ENCODE peak calls at places on chromosome 4, in nine cellular contexts. One of them, this sample, is unnamed.

GRCh38 chr4:146959692-146960091 is 14.0 kb upstream of the TTC29 start:
- DNase-seq in activated gamma-delta T cell treated with Interleukin-2 at 50 U/mL for 16 hours: no peak
- DNase-seq in stimulated activated naive CD4-positive, alpha-beta T cell: no peak
- DNase-seq in AG04450: no peak
- DNase-seq in progenitor cell of endocrine pancreas: no peak
- DNase-seq in stimulated activated CD4-positive, alpha-beta T cell treated with anti-CD3 and anti-CD28 coated beads, Interleukin-12 subunit alpha, Interleukin-12 subunit beta, amount 100 ng/mL, for 4 hours: no peak
- DNase-seq in GM10248: no peak
- DNase-seq in adipocyte: peak; percentile 45
- DNase-seq in midbrain: no peak
- DNase-seq in this sample: no peak

GRCh38 chr4:168569066-168569908 is 72.4 kb downstream of the PALLD start:
- DNase-seq in activated gamma-delta T cell treated with Interleukin-2 at 50 U/mL for 16 hours: no peak
- DNase-seq in stimulated activated naive CD4-positive, alpha-beta T cell: no peak
- DNase-seq in AG04450: no peak
- DNase-seq in progenitor cell of endocrine pancreas: no peak
- DNase-seq in stimulated activated CD4-positive, alpha-beta T cell treated with anti-CD3 and anti-CD28 coated beads, Interleukin-12 subunit alpha, Interleukin-12 subunit beta, amount 100 ng/mL, for 4 hours: no peak
- DNase-seq in GM10248: no peak
- DNase-seq in adipocyte: no peak
- DNase-seq in midbrain: no peak
- DNase-seq in this sample: no peak

GRCh38 chr4:108213723-108214122 is 45.0 kb upstream of the LEF1 start:
- DNase-seq in activated gamma-delta T cell treated with Interleukin-2 at 50 U/mL for 16 hours: no peak
- DNase-seq in stimulated activated naive CD4-positive, alpha-beta T cell: no peak
- DNase-seq in AG04450: no peak
- DNase-seq in progenitor cell of endocrine pancreas: no peak
- DNase-seq in stimulated activated CD4-positive, alpha-beta T cell treated with anti-CD3 and anti-CD28 coated beads, Interleukin-12 subunit alpha, Interleukin-12 subunit beta, amount 100 ng/mL, for 4 hours: no peak
- DNase-seq in GM10248: no peak
- DNase-seq in adipocyte: no peak
- DNase-seq in midbrain: no peak
- DNase-seq in this sample: no peak

GRCh38 chr4:1458581-1458980 is 52.3 kb upstream of the NKX1-1 start:
- DNase-seq in activated gamma-delta T cell treated with Interleukin-2 at 50 U/mL for 16 hours: no peak
- DNase-seq in stimulated activated naive CD4-positive, alpha-beta T cell: no peak
- DNase-seq in AG04450: no peak
- DNase-seq in progenitor cell of endocrine pancreas: no peak
- DNase-seq in stimulated activated CD4-positive, alpha-beta T cell treated with anti-CD3 and anti-CD28 coated beads, Interleukin-12 subunit alpha, Interleukin-12 subunit beta, amount 100 ng/mL, for 4 hours: no peak
- DNase-seq in GM10248: no peak
- DNase-seq in adipocyte: no peak
- DNase-seq in midbrain: no peak
- DNase-seq in this sample: no peak

GRCh38 chr4:173506780-173507211 is 23.2 kb downstream of the HAND2 start:
- DNase-seq in activated gamma-delta T cell treated with Interleukin-2 at 50 U/mL for 16 hours: no peak
- DNase-seq in stimulated activated naive CD4-positive, alpha-beta T cell: no peak
- DNase-seq in AG04450: no peak
- DNase-seq in progenitor cell of endocrine pancreas: peak; percentile 8
- DNase-seq in stimulated activated CD4-positive, alpha-beta T cell treated with anti-CD3 and anti-CD28 coated beads, Interleukin-12 subunit alpha, Interleukin-12 subunit beta, amount 100 ng/mL, for 4 hours: no peak
- DNase-seq in GM10248: peak; percentile 34
- DNase-seq in adipocyte: no peak
- DNase-seq in midbrain: no peak
- DNase-seq in this sample: no peak

GRCh38 chr4:121676388-121677075 is 20.2 kb downstream of the ANXA5 start:
- DNase-seq in activated gamma-delta T cell treated with Interleukin-2 at 50 U/mL for 16 hours: no peak
- DNase-seq in stimulated activated naive CD4-positive, alpha-beta T cell: no peak
- DNase-seq in AG04450: no peak
- DNase-seq in progenitor cell of endocrine pancreas: no peak
- DNase-seq in stimulated activated CD4-positive, alpha-beta T cell treated with anti-CD3 and anti-CD28 coated beads, Interleukin-12 subunit alpha, Interleukin-12 subunit beta, amount 100 ng/mL, for 4 hours: no peak
- DNase-seq in GM10248: no peak
- DNase-seq in adipocyte: no peak
- DNase-seq in midbrain: no peak
- DNase-seq in this sample: no peak

GRCh38 chr4:98778206-98778605 is 119.8 kb upstream of the TSPAN5 start:
- DNase-seq in activated gamma-delta T cell treated with Interleukin-2 at 50 U/mL for 16 hours: no peak
- DNase-seq in stimulated activated naive CD4-positive, alpha-beta T cell: no peak
- DNase-seq in AG04450: peak; percentile 64
- DNase-seq in progenitor cell of endocrine pancreas: no peak
- DNase-seq in stimulated activated CD4-positive, alpha-beta T cell treated with anti-CD3 and anti-CD28 coated beads, Interleukin-12 subunit alpha, Interleukin-12 subunit beta, amount 100 ng/mL, for 4 hours: no peak
- DNase-seq in GM10248: no peak
- DNase-seq in adipocyte: peak; percentile 76
- DNase-seq in midbrain: no peak
- DNase-seq in this sample: no peak

GRCh38 chr4:133148690-133149363 is at the start of gene PCDH10:
- DNase-seq in activated gamma-delta T cell treated with Interleukin-2 at 50 U/mL for 16 hours: no peak
- DNase-seq in stimulated activated naive CD4-positive, alpha-beta T cell: no peak
- DNase-seq in AG04450: peak; percentile 87
- DNase-seq in progenitor cell of endocrine pancreas: peak; percentile 87
- DNase-seq in stimulated activated CD4-positive, alpha-beta T cell treated with anti-CD3 and anti-CD28 coated beads, Interleukin-12 subunit alpha, Interleukin-12 subunit beta, amount 100 ng/mL, for 4 hours: peak; percentile 17
- DNase-seq in GM10248: peak; percentile 78
- DNase-seq in adipocyte: peak; percentile 99
- DNase-seq in midbrain: peak; percentile 99
- DNase-seq in this sample: no peak

This sample was measured in Jurkat, Clone E6-1.